ENCODE peak calls at places on chromosomes 16 and 17, in six cellular contexts. R, S, Z, C, A and P are unnamed samples.
A peak's percentile ranks its signal among the peaks of the same experiment; 100 is the strongest.

GRCh38 chr16:2372684-2373083 is 32.2 kb upstream of the ABCA3 start:
- DNase-seq in R (no peak), C (no peak), A (no peak), Z (no peak), S (no peak), P (no peak)

GRCh38 chr16:23324727-23325126 is 22.6 kb downstream of the SCNN1B start:
- DNase-seq in C (no peak), Z (no peak), S (no peak), R (peak; percentile 73), A (peak; percentile 44), P (no peak)

GRCh38 chr16:89442990-89443726 is 47.2 kb downstream of the ANKRD11 start:
- DNase-seq in Z (no peak), S (peak; percentile 20), R (peak; percentile 69), C (no peak), A (peak; percentile 89), P (no peak)

GRCh38 chr17:64259922-64260321 is 3.1 kb downstream of the TEX2 start:
- DNase-seq in S (no peak), A (no peak), R (no peak), C (no peak), Z (no peak), P (peak; percentile 45)

GRCh38 chr17:64531955-64532371 is 25.2 kb downstream of the CEP95 start:
- DNase-seq in A (no peak), R (no peak), Z (no peak), C (no peak), S (no peak), P (no peak)

GRCh38 chr16:3654249-3654991 is at the start of gene DNASE1:
- DNase-seq in S (peak; percentile 42), A (peak; percentile 91), Z (peak; percentile 9), R (peak; percentile 80), C (peak; percentile 81), P (peak; percentile 77)

GRCh38 chr16:22732959-22733358 is 81.0 kb upstream of the HS3ST2 start:
- DNase-seq in R (no peak), A (no peak), C (no peak), S (no peak), Z (no peak), P (no peak)

GRCh38 chr16:4613636-4614570 is 785 bp downstream of the UBALD1 start:
- DNase-seq in S (peak; percentile 44), C (peak; percentile 78), R (peak; percentile 36), A (peak; percentile 42), Z (no peak), P (peak; percentile 73)

GRCh38 chr16:53792161-53792951 is 88.4 kb downstream of the FTO start:
- DNase-seq in S (no peak), Z (no peak), R (no peak), C (no peak), A (no peak), P (no peak)

GRCh38 chr16:80788016-80788415 is 16.4 kb downstream of the CDYL2 start:
- DNase-seq in C (no peak), R (no peak), A (no peak), S (no peak), Z (no peak), P (no peak)

GRCh38 chr16:10624527-10624926 is 44.1 kb upstream of the EMP2 start:
- DNase-seq in S (no peak), Z (no peak), C (no peak), R (no peak), A (no peak), P (no peak)

GRCh38 chr16:81560979-81561657 is 116.5 kb downstream of the CMIP start:
- DNase-seq in A (no peak), Z (no peak), S (no peak), R (no peak), C (no peak), P (no peak)

GRCh38 chr16:13110124-13110796 is 208.9 kb downstream of the SHISA9 start:
- DNase-seq in Z (no peak), R (peak; percentile 54), A (peak; percentile 99), C (no peak), S (no peak), P (no peak)

GRCh38 chr16:88923926-88924833 is 52.8 kb downstream of the CBFA2T3 start:
- DNase-seq in S (no peak), A (peak; percentile 25), R (no peak), Z (no peak), C (no peak), P (no peak)

GRCh38 chr17:78210111-78210510 is 3.9 kb upstream of the BIRC5 start:
- DNase-seq in S (no peak), A (no peak), R (no peak), C (no peak), Z (no peak), P (no peak)

GRCh38 chr17:48375356-48375755 is 54.7 kb downstream of the SKAP1 start:
- DNase-seq in R (no peak), A (no peak), S (no peak), Z (no peak), C (no peak), P (no peak)

GRCh38 chr16:31869511-31870201 is 4.0 kb upstream of the ZNF267 start:
- DNase-seq in S (peak; percentile 97), Z (peak; percentile 63), A (no peak), C (no peak), R (no peak), P (peak; percentile 91)

GRCh38 chr16:23316232-23316631 is 14.1 kb downstream of the SCNN1B start:
- DNase-seq in S (no peak), R (no peak), C (no peak), Z (no peak), A (no peak), P (no peak)

DNA sequence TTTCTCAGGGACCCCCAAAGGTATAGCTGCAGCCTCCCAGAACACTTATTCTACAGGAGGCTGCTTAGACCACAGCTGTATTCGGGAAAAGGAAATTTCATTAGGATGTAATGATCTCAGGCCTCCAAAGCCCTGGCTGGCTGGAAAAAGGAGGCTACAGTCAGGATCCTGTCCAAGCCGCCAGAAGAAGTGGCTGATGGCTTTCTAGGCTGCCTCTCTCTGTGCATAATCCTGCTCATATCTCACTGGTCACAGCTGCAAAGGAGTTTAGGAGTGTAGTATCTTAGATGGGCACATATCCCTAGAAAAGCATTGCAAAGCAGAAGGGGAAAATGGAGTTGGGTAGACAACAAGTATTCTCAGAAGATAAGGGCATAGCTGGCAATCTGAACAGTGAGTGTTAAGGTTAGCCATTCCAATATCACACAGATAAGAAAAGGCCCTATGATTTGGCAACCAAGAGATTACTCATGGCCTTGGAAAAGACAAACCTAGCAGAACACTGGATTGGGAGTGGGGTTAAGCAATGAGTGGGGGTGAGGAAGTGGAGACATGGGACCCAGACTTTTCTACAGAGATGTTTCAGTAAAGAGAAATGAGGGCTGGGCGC is 26.0 kb upstream of the PRKCA start:
- DNase-seq in S (peak; percentile 15), A (peak; percentile 59), Z (no peak), C (no peak), R (peak; percentile 58), P (no peak)
- TF ChIP-seq MYC in S (no peak), A (no peak), Z (no peak), C (no peak), R (no peak), P (no peak)

DNA sequence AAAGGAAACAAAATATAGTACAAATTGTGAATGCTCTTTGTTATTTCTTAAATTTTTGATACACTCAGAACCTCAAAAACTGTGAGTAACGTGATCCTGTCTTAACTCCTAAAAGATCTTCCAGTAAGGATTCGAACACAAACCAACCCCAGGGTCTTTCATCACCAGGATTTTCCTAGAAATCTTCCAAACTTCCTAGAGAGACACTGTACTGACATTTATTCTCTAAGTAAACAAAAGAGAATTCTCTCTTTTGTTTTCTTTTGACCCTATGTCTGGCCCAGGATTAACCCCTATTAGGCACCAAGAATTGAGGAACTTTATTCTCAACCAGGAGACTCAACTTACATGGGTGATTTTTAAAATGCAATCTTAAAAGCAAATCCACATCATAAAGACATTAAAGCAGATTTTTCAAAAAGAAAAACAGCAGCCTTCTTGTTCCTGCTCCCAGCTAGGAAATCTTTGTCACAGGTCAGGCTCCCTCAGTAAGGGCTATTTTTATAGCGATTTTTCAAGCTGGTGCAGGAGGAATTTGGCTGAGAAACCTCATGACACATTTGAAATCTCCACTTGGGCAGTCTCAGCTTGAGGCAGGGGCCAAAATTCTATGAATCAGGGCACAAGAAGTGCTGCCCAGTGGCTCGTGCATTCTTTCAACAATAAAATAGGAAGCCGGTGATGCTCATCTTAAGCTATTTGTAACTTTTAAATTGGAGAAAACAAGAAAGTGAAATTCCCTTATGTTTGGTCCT is 6.2 kb upstream of the SMG1 start:
- DNase-seq in A (peak; percentile 46), Z (no peak), S (no peak), R (no peak), C (no peak), P (no peak)
- TF ChIP-seq MYC in A (no peak), Z (no peak), S (no peak), R (no peak), C (no peak), P (no peak)

DNA sequence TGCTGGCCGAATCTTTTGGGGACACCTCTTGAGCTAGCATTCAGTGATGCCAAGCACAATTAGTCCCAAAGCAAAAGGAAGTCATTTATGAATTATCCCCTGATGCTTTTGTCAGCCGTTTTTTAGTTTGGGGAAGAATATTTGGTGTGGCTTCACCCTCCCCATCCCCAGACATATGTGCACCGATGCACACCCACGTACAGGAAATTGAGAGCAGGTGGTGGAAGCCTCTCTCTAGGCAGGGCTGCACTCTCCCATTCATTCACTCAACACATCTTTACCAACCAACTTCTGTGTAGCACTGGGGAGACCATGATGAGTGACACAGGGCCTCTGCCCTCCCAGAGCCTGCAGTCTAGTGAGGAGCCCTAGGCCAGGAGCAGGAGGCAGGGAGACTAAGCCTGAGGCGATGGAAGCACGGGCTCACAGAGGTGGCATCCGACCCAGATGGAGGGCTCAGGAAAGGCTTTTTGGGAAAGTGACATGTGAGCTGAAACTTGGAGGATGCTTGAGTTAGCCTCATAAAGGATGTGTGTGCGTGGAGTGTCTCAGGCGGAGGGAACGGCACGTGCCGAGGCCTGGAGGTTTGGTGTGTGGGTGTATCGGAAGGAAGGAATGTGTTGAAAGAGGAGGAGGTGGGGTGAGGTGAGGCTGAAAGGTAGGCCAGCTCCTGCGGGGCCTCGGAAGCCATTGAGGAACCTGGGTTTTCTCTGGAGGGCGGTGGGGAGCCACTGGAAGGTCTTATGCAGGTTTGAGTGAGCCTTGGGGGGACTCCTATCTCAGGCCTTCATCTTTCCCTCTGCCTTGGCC is 43.8 kb downstream of the PSME3IP1 start:
- DNase-seq in Z (no peak), R (no peak), A (no peak), C (no peak), S (no peak), P (peak; percentile 55)
- TF ChIP-seq MYC in Z (no peak), R (no peak), A (no peak), C (no peak), S (no peak), P (no peak)

GRCh38 chr16:19926449-19927390 is 42.1 kb upstream of the GPRC5B start:
- DNase-seq in R (peak; percentile 65), C (no peak), A (peak; percentile 96), Z (no peak), S (peak; percentile 48), P (peak; percentile 44)
- TF ChIP-seq MYC in R (no peak), C (no peak), A (no peak), Z (no peak), S (no peak), P (no peak)

GRCh38 chr16:20638711-20639335 is 58.7 kb downstream of the ACSM1 start:
- DNase-seq in S (no peak), R (no peak), C (no peak), Z (no peak), A (no peak), P (no peak)

GRCh38 chr16:20637247-20637646 is 60.2 kb downstream of the ACSM1 start:
- DNase-seq in A (no peak), R (no peak), C (no peak), Z (no peak), S (no peak), P (no peak)
- TF ChIP-seq MYC in A (no peak), R (no peak), C (no peak), Z (no peak), S (no peak), P (no peak)